ENCODE peak calls at places on chromosomes 11 and 22, in eight cellular contexts. E is pancreas; K is CD4-positive, alpha-beta T cell; D is prostate gland; B is fibroblast of lung; G is H1; M is heart left ventricle; I is heart right ventricle. P is an unnamed sample.

GRCh38 chr11:44434191-44434590 is 124.3 kb upstream of the ALX4 start:
- DNase-seq in E (no peak), K (no peak), D (no peak), B (no peak), G (no peak), M (no peak), I (no peak), P (no peak)

GRCh38 chr11:47466201-47466600 is 17.3 kb upstream of the RAPSN start:
- DNase-seq in E (no peak), K (no peak), D (no peak), B (peak; percentile 65), G (no peak), M (no peak), I (no peak), P (no peak)

GRCh38 chr11:121032546-121032945 is 8.6 kb downstream of the TBCEL start:
- DNase-seq in E (no peak), K (no peak), D (no peak), B (peak; percentile 20), G (no peak), M (no peak), I (no peak), P (no peak)

GRCh38 chr11:19232910-19233503 is 7.7 kb downstream of the E2F8 start:
- DNase-seq in E (no peak), K (no peak), D (no peak), B (peak; percentile 65), G (no peak), M (no peak), I (no peak), P (no peak)

GRCh38 chr11:36007127-36007824 is 63.4 kb downstream of the LDLRAD3 start:
- DNase-seq in E (no peak), K (no peak), D (no peak), B (no peak), G (no peak), M (no peak), I (no peak), P (no peak)

GRCh38 chr22:18044548-18045271 is 20.3 kb upstream of the MICAL3 start:
- DNase-seq in E (peak; percentile 81), K (no peak), D (no peak), B (peak; percentile 95), G (no peak), M (peak; percentile 87), I (peak; percentile 80), P (no peak)

GRCh38 chr11:29816359-29816758 is 200.5 kb downstream of the KCNA4 start:
- DNase-seq in E (no peak), K (no peak), D (no peak), B (no peak), G (no peak), M (no peak), I (no peak), P (no peak)

GRCh38 chr11:14644396-14645246 is 1.0 kb downstream of the PDE3B start:
- DNase-seq in E (peak; percentile 57), K (peak; percentile 22), D (peak; percentile 25), B (peak; percentile 31), G (peak; percentile 71), M (peak; percentile 46), I (peak; percentile 30), P (peak; percentile 85)

GRCh38 chr11:121237686-121238658 is 54.6 kb upstream of the SC5D start:
- DNase-seq in E (no peak), K (no peak), D (peak; percentile 87), B (peak; percentile 2), G (no peak), M (no peak), I (no peak), P (no peak)

GRCh38 chr11:34488855-34489557 is 24.6 kb downstream of the ELF5 start:
- DNase-seq in E (no peak), K (no peak), D (no peak), B (no peak), G (no peak), M (no peak), I (no peak), P (no peak)

GRCh38 chr11:12195773-12196172 is 85.4 kb downstream of the MICAL2 start:
- DNase-seq in E (no peak), K (peak; percentile 27), D (no peak), B (no peak), G (no peak), M (no peak), I (no peak), P (no peak)

GRCh38 chr11:5531053-5531831 is 14.7 kb upstream of the UBQLNL start:
- DNase-seq in E (no peak), K (no peak), D (no peak), B (no peak), G (no peak), M (no peak), I (no peak), P (no peak)

GRCh38 chr22:31652129-31652528 is 9.9 kb downstream of the PISD start:
- DNase-seq in E (no peak), K (no peak), D (no peak), B (no peak), G (no peak), M (no peak), I (no peak), P (no peak)

GRCh38 chr11:108319541-108320145 is 96.8 kb downstream of the ATM start:
- DNase-seq in E (no peak), K (no peak), D (no peak), B (no peak), G (no peak), M (no peak), I (no peak), P (no peak)

GRCh38 chr11:65428578-65429068 is 6.0 kb downstream of the NEAT1 start:
- DNase-seq in E (no peak), K (no peak), D (peak; percentile 69), B (no peak), G (no peak), M (no peak), I (no peak), P (peak; percentile 89)

DNA sequence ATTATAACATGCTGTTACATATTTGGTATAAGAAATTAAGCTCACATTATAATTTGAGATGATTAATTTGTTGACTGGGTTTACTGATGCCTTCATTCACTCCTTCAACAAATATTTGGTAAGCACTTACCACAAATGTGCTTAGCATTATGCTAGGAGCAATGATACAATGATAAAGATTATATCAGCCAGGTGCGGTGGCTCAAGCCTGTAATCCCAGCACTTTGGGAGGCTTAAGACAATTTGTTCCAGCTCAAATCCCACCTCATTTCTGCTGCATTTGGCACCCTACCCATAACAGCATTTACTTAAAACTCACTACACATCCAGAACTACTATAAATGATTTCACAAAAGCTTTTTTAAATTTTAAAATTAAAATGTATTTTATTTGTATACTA is 1263.6 kb upstream of the RAG2 start:
- DNase-seq in E (no peak), K (no peak), D (no peak), B (no peak), G (no peak), M (no peak), I (no peak), P (no peak)
- TF ChIP-seq CTCF in E (no peak), K (no peak), D (no peak), B (no peak), G (no peak), M (no peak), I (no peak), P (no peak)

DNA sequence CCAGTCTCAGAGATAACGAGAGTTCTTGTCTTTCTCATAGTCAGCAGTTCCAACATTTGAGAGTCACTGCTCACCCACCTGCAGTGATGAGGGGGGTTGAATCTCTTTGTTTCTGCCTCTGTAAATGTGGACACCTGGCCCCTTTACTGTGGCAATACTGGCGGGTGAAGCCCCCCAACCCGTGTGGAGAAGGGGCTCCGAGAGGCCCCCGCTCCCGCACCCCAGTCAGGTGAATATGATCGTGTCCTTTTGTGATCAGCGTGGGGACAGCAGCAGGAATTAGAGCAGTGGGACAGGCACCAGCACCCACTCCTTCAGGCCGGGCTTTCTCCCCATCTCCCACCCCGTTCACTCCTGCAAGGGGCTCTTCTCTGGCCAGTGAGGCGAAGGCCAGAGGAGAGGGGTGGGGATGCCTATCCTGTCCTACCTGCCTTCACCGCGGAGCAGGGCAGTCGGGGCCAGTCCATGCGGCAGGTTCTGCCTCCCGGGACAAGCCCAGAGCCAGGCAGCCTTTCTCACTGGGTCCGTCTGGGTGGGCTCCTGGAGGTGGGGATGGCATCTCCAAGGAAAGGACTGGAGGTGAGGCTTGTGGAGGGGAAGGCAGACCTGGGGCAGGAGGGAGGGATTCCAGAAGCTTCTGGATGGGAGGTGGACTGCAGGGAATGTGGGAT is 12.7 kb upstream of the CELSR1 start:
- DNase-seq in E (no peak), K (no peak), D (no peak), B (no peak), G (no peak), M (no peak), I (no peak), P (no peak)
- TF ChIP-seq CTCF in E (no peak), K (no peak), D (no peak), B (no peak), G (no peak), M (no peak), I (no peak), P (no peak)

DNA sequence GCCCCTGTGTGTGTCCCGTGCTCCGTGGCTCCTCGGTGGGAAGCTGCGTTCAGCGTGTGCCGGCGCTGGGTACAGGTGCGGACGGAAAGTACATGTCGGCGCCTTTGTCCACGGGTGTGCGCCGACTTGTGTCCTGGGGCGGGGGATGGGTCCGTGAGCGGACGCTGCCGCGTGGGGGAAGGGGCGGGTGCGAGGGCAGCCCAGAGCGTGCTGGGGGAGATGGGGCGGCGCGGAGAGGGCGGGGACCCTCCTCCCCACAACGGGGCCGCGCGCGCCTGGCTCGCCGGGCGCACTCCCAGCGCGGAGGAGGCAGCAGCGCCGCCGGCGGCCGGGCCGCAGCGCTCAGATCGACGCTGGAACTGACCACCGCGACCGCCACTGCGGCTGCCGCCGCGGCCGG is 33.6 kb upstream of the RELT start:
- DNase-seq in E (no peak), K (no peak), D (no peak), B (no peak), G (no peak), M (no peak), I (no peak), P (no peak)
- TF ChIP-seq CTCF in E (no peak), K (no peak), D (no peak), B (no peak), G (peak; percentile 37), M (no peak), I (peak; percentile 26), P (no peak)

DNA sequence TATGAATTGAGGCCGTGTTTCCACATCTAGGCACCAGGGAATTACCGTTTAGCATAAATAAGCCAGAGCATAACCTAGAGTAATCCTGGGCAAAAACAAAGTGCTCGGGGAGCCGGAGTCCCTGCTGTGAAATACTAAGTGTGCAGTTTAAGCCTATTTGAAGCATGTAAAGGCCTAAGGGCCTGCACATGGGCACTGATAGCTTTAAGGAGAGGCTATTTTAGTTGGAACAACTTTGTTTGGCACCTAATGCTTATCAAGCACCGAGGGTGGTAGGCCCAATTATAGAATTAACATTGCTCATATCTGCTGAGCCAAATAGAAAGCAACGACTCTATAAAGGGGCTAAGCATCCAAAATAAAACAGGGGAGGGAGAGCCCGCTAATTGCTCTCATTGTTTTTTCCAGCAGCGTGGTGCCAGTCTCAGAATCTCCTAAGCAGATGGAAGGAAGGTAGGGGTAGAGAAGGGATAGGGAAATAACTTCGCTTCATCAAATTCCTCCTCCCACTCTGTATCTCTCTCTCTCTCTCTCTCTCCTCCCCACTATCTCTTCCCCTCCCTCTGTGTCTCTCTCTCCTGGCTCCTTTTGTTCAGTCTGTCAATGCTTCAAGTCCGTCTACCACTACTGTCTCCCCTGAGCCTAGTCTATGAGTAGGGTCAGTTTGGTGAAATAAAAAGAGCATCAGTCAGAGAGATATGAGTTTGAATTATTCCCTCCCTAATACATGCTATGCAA is 292.8 kb downstream of the NXPE2 start:
- DNase-seq in E (no peak), K (no peak), D (no peak), B (no peak), G (no peak), M (no peak), I (no peak), P (no peak)
- TF ChIP-seq CTCF in E (no peak), K (no peak), D (no peak), B (no peak), G (no peak), M (no peak), I (no peak), P (no peak)

P was measured in lower leg skin.